ENCODE peak calls at places on chromosomes 6 and 20, in six cellular contexts. T is AG10803, J is colonic mucosa, V is lung, O is AG09309, R is K562. E is an unnamed sample.

GRCh38 chr6:74735304-74735703 is 470.5 kb downstream of the COL12A1 start:
- DNase-seq in T (peak), J (no peak), V (no peak), O (peak), R (no peak), E (no peak)

GRCh38 chr6:122996797-122997520 is 924 bp downstream of the CLVS2 start:
- DNase-seq in T (no peak), J (no peak), V (no peak), O (no peak), R (no peak), E (no peak)

GRCh38 chr6:66662196-66662595 is 955.2 kb upstream of the EYS start:
- DNase-seq in T (no peak), J (no peak), V (no peak), O (no peak), R (no peak), E (no peak)

GRCh38 chr20:49279677-49280462 is 2.0 kb upstream of the ZNFX1 start:
- DNase-seq in T (no peak), J (no peak), V (no peak), O (no peak), R (no peak), E (no peak)

GRCh38 chr6:37382954-37383353 is 29.2 kb downstream of the RNF8 start:
- DNase-seq in T (no peak), J (no peak), V (no peak), O (no peak), R (no peak), E (no peak)

GRCh38 chr6:122930252-122931180 is 65.5 kb upstream of the CLVS2 start:
- DNase-seq in T (no peak), J (no peak), V (no peak), O (no peak), R (no peak), E (no peak)

GRCh38 chr6:15268130-15268908 is 22.4 kb downstream of the JARID2 start:
- DNase-seq in T (no peak), J (no peak), V (no peak), O (no peak), R (no peak), E (no peak)

GRCh38 chr6:165889636-165890403 is 226.8 kb upstream of the PDE10A start:
- DNase-seq in T (peak), J (no peak), V (no peak), O (no peak), R (no peak), E (peak)

GRCh38 chr6:46473866-46474265 is 17.4 kb downstream of the RCAN2 start:
- DNase-seq in T (peak), J (no peak), V (no peak), O (no peak), R (no peak), E (no peak)

GRCh38 chr6:21504790-21505189 is 88.8 kb upstream of the SOX4 start:
- DNase-seq in T (no peak), J (no peak), V (no peak), O (no peak), R (no peak), E (no peak)

GRCh38 chr6:19368511-19368910 is 468.7 kb upstream of the ID4 start:
- DNase-seq in T (peak), J (no peak), V (no peak), O (peak), R (no peak), E (no peak)

GRCh38 chr6:31943742-31944141 is 2.2 kb upstream of the CFB start:
- DNase-seq in T (no peak), J (no peak), V (no peak), O (no peak), R (no peak), E (no peak)

GRCh38 chr6:153963352-153963751 is 75.7 kb upstream of the OPRM1 start:
- DNase-seq in T (no peak), J (no peak), V (no peak), O (no peak), R (no peak), E (no peak)

GRCh38 chr6:56963043-56963442 is 8.1 kb downstream of the BEND6 start:
- DNase-seq in T (no peak), J (no peak), V (no peak), O (no peak), R (no peak), E (no peak)

GRCh38 chr6:115982453-115982852 is 78.2 kb downstream of the FRK start:
- DNase-seq in T (no peak), J (no peak), V (no peak), O (no peak), R (no peak), E (no peak)

GRCh38 chr6:144898052-144898689 is 613.0 kb downstream of the UTRN start:
- DNase-seq in T (peak), J (no peak), V (no peak), O (peak), R (no peak), E (no peak)

GRCh38 chr6:134935076-134935475 is 14.8 kb downstream of the ALDH8A1 start:
- DNase-seq in T (no peak), J (no peak), V (no peak), O (no peak), R (no peak), E (no peak)

GRCh38 chr6:9025796-9026195 is 590.5 kb upstream of the SLC35B3 start:
- DNase-seq in T (peak), J (no peak), V (no peak), O (no peak), R (no peak), E (no peak)

GRCh38 chr20:58892932-58893224 is 40.4 kb downstream of the GNAS start:
- DNase-seq in T (no peak), J (no peak), V (no peak), O (no peak), R (no peak), E (no peak)

GRCh38 chr6:24307881-24308280 is 50.0 kb downstream of the DCDC2 start:
- DNase-seq in T (no peak), J (no peak), V (no peak), O (no peak), R (no peak), E (no peak)

GRCh38 chr6:56297022-56297995 is 49.9 kb upstream of the COL21A1 start:
- DNase-seq in T (no peak), J (no peak), V (no peak), O (no peak), R (no peak), E (no peak)

GRCh38 chr6:110547266-110547964 is 71.0 kb upstream of the SLC22A16 start:
- DNase-seq in T (peak), J (no peak), V (no peak), O (no peak), R (no peak), E (peak)

GRCh38 chr20:2599265-2600060 is 53.0 kb upstream of the NOP56 start:
- DNase-seq in T (no peak), J (peak), V (no peak), O (no peak), R (no peak), E (no peak)

GRCh38 chr20:324177-325042 is 942 bp upstream of the SOX12 start:
- DNase-seq in T (peak), J (peak), V (peak), O (no peak), R (peak), E (peak)
- TF ChIP-seq CTCF in T (peak), J (no peak), V (no peak), O (peak), R (peak), E (no peak)

GRCh38 chr6:41073968-41074691 is 1.4 kb downstream of the NFYA start:
- DNase-seq in T (peak), J (no peak), V (no peak), O (no peak), R (no peak), E (no peak)

GRCh38 chr6:41071923-41072835 is at the start of gene OARD1:
- DNase-seq in T (peak), J (peak), V (peak), O (peak), R (peak), E (peak)

GRCh38 chr6:41072836-41073202 is at the start of gene NFYA:
- DNase-seq in T (no peak), J (no peak), V (no peak), O (peak), R (peak), E (peak)

GRCh38 chr6:41074692-41075436 is 2.1 kb downstream of the NFYA start:
- DNase-seq in T (peak), J (no peak), V (no peak), O (no peak), R (no peak), E (no peak)

DNA sequence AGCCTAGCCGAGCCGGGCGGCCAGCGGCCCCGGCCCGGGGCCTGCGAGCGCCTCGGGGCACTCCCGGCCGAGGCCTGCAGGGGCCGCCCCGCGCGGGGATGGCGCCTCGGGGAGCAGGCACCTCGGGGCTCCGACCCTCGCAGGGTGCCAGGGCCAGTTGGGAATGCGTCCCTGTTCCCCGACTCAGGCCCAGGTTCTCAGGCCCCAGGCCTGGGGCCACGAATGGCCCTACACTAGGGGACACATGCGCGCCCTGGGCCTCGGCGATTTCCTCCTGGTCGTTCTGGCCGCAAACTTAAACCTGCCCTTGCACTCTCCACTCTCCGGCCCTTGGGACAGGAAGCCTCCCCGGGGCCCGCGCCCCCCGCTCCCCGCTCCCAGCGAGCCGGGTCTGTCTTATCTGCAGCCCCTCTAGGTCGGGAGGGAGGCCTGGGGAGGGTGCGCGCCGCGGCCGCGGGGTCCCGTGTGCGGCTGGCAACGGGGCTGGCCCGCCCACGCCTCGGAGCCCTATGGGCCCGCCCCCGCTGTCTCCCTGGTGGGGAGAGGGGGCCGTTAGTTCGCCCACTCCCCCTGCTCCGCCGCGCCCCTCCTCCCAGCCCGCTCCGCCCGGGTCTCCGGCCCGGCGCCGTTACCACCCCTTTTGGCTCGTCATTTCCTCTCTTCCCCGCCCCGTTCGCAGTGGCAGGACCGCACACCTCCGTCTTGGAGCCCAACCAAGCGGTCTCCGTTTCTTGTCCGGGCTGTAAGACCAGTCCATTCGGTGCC is 611 bp downstream of the NFYA start:
- DNase-seq in T (peak), J (peak), V (peak), O (no peak), R (peak), E (peak)
- TF ChIP-seq CTCF in T (peak), J (peak), V (no peak), O (peak), R (peak), E (peak)

GRCh38 chr6:28542440-28543293 is 17.0 kb downstream of the GPX5 start:
- DNase-seq in T (peak), J (peak), V (peak), O (peak), R (peak), E (peak)
- TF ChIP-seq CTCF in T (peak), J (peak), V (no peak), O (peak), R (peak), E (peak)

DNA sequence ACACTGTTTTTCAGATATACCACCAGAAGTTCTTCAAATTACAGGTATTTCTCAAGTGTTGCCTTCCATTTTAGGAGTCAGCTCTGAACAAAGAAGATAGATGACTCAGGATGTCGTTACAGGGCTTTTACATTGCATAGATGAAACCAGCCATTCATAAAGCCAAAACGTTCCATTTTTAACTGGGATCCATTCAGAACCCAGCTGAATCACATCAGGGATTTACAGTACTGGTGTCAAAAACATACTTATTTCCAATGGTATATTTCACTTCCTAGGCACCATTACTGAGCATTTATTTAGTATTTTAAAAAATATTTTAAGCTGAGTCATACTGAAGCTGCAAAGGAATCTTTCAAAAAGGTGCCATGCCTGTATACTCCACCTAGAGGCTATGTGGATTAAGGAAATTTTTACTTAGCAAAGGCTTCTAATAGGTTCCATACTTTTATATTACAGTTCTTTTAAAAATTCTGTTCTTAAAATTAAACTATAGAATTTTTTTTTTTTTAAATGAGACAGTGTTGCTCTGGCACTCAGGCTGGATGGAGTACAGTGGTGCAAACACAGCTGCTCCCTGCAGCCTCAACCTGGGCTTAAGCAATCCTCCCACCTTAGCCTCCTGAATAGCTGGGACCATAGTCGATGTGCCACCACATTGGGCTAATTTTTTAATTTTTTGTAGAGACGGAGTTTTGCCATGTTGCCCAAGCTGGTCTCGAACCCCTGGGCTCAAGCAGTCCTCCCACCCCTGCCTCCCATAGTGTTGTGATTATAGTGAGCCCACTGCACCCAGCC is 2.6 kb downstream of the ASF1A start:
- DNase-seq in T (peak), J (no peak), V (no peak), O (no peak), R (peak), E (no peak)
- TF ChIP-seq CTCF in T (peak), J (peak), V (peak), O (peak), R (peak), E (no peak)

GRCh38 chr6:133873538-133873937 is 15.4 kb upstream of the TCF21 start:
- DNase-seq in T (no peak), J (no peak), V (no peak), O (no peak), R (no peak), E (no peak)
- TF ChIP-seq CTCF in T (no peak), J (no peak), V (no peak), O (no peak), R (no peak), E (no peak)

DNA sequence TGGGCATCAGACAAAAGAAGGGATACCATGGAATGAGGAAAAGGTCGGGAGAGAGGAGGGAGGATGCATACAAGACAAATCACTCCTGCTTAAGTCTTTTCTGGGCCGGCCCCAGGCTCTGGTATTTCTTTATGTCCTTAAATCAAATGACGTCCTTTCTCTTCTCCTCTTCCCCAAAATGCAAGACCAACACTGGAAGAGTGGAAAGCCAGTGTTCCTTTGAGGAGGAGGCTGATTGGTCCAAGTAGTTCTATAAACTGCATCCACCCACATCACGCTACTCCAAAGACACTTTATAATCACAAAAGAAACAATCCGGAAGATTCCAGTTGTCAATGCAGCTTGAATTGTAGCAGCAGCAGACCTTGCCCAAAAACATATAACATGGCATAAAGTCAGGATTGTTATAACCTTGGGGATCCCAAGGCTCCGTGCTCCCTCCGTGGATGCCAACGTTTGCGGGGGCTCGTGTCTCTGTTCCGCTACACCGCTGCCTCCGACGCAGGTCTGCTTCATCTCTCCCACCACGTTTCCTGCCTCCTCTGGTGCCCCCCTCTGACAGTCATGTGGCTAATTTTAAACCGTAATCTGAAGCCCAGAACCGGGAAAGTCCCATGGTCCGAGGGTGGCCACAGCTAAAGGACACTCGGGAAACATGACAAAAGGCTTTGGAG is 47.1 kb downstream of the MCUR1 start:
- DNase-seq in T (peak), J (peak), V (no peak), O (no peak), R (no peak), E (no peak)
- TF ChIP-seq CTCF in T (peak), J (no peak), V (no peak), O (peak), R (no peak), E (no peak)

DNA sequence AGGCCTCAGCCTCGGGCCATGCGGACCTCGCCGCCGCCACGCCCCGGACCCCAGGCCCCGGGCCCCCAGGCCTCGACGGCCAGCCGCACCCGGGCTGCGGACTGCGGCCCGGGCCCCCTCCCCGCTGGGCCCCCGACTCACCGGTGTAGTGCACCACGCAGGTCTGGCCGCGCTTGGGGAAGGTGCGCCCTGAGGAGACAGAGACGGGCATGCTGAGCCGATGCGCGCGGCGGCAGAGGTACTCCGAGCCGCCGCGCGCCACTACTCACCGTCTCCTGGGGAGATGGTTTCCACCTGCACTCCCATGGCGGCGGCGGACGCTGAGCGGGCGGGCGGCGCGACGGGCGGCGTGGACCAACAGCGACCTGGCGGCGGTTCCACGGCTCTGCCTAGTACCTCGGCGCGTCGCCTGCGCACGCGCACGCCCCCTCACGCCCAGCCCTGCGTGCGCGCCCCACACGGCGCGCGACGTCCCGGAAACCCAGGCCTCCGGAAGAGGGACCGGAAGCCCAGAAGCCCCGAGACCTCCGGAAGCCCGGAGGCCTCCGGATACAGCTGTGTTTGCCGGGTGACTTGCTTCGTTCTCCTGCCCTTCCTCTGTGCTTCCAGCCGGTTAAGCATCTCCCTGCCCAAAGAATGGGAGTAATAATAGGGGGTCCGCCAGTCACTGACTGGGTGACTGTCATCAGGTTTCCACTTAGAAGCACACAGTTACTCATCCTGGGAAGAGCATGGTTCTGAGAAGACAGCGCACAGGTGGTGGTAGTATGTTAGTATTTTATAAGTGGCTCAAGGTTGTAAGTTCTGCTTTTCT is at the start of gene FKBP1A:
- DNase-seq in T (peak), J (peak), V (peak), O (no peak), R (peak), E (peak)
- TF ChIP-seq CTCF in T (no peak), J (peak), V (no peak), O (no peak), R (no peak), E (no peak)

GRCh38 chr6:79838851-79839250 is 108.5 kb downstream of the ELOVL4 start:
- DNase-seq in T (no peak), J (no peak), V (no peak), O (no peak), R (no peak), E (no peak)
- TF ChIP-seq CTCF in T (no peak), J (no peak), V (no peak), O (no peak), R (no peak), E (no peak)